ENCODE peak calls at places on chromosomes 13 and 19, in seven cellular contexts. One of them, this sample, is unnamed.

GRCh38 chr19:35090795-35091214 is 24.8 kb upstream of the FXYD3 start:
- DNase-seq in K562: no peak
- DNase-seq in prostate gland: no peak
- DNase-seq in A549: no peak
- DNase-seq in foreskin fibroblast: no peak
- DNase-seq in choroid plexus epithelial cell: no peak
- DNase-seq in lung: no peak
- DNase-seq in this sample: no peak

GRCh38 chr13:23159205-23159586 is 21.6 kb upstream of the SGCG start:
- DNase-seq in foreskin fibroblast: peak
- DNase-seq in K562: peak
- DNase-seq in lung: no peak
- DNase-seq in prostate gland: no peak
- DNase-seq in choroid plexus epithelial cell: peak
- DNase-seq in A549: peak
- DNase-seq in this sample: peak

GRCh38 chr19:54430306-54431254 is 15.3 kb downstream of the TTYH1 start:
- DNase-seq in K562: peak
- DNase-seq in A549: no peak
- DNase-seq in choroid plexus epithelial cell: peak
- DNase-seq in foreskin fibroblast: peak
- DNase-seq in lung: no peak
- DNase-seq in prostate gland: peak
- DNase-seq in this sample: no peak

GRCh38 chr13:91817250-91817649 is 418.8 kb downstream of the GPC5 start:
- DNase-seq in K562: peak
- DNase-seq in A549: no peak
- DNase-seq in foreskin fibroblast: peak
- DNase-seq in lung: no peak
- DNase-seq in choroid plexus epithelial cell: peak
- DNase-seq in prostate gland: no peak
- DNase-seq in this sample: no peak

GRCh38 chr19:29645911-29646310 is 19.4 kb upstream of the PLEKHF1 start:
- DNase-seq in prostate gland: peak
- DNase-seq in A549: no peak
- DNase-seq in choroid plexus epithelial cell: peak
- DNase-seq in lung: no peak
- DNase-seq in K562: peak
- DNase-seq in foreskin fibroblast: peak
- DNase-seq in this sample: peak

GRCh38 chr13:79679334-79679733 is 198.4 kb downstream of the NDFIP2 start:
- DNase-seq in K562: peak
- DNase-seq in foreskin fibroblast: peak
- DNase-seq in choroid plexus epithelial cell: peak
- DNase-seq in lung: peak
- DNase-seq in prostate gland: peak
- DNase-seq in A549: peak
- DNase-seq in this sample: peak

GRCh38 chr13:50990540-50991506 is 81.2 kb downstream of the RNASEH2B start:
- DNase-seq in A549: no peak
- DNase-seq in K562: peak
- DNase-seq in lung: no peak
- DNase-seq in foreskin fibroblast: peak
- DNase-seq in prostate gland: no peak
- DNase-seq in choroid plexus epithelial cell: peak
- DNase-seq in this sample: no peak

GRCh38 chr19:49861541-49862410 is 5.6 kb downstream of the PNKP start:
- DNase-seq in choroid plexus epithelial cell: no peak
- DNase-seq in lung: no peak
- DNase-seq in foreskin fibroblast: no peak
- DNase-seq in K562: no peak
- DNase-seq in prostate gland: peak
- DNase-seq in A549: no peak
- DNase-seq in this sample: peak

GRCh38 chr19:43470288-43470687 is 4.9 kb upstream of the LYPD3 start:
- DNase-seq in A549: no peak
- DNase-seq in foreskin fibroblast: peak
- DNase-seq in lung: no peak
- DNase-seq in K562: no peak
- DNase-seq in choroid plexus epithelial cell: peak
- DNase-seq in prostate gland: no peak
- DNase-seq in this sample: no peak

GRCh38 chr13:35471466-35472307 is 4.8 kb downstream of the MAB21L1 start:
- DNase-seq in K562: no peak
- DNase-seq in choroid plexus epithelial cell: peak
- DNase-seq in foreskin fibroblast: peak
- DNase-seq in A549: no peak
- DNase-seq in lung: no peak
- DNase-seq in prostate gland: no peak
- DNase-seq in this sample: no peak

GRCh38 chr19:15836345-15836594 is 20.8 kb upstream of the OR10H1 start:
- DNase-seq in K562: no peak
- DNase-seq in lung: no peak
- DNase-seq in foreskin fibroblast: no peak
- DNase-seq in prostate gland: peak
- DNase-seq in A549: no peak
- DNase-seq in choroid plexus epithelial cell: peak
- DNase-seq in this sample: no peak

GRCh38 chr13:31638577-31638976 is 100.7 kb upstream of the RXFP2 start:
- DNase-seq in K562: no peak
- DNase-seq in choroid plexus epithelial cell: peak
- DNase-seq in A549: no peak
- DNase-seq in lung: no peak
- DNase-seq in foreskin fibroblast: peak
- DNase-seq in prostate gland: no peak
- DNase-seq in this sample: no peak

GRCh38 chr13:41827507-41828213 is 133.2 kb downstream of the VWA8 start:
- DNase-seq in foreskin fibroblast: peak
- DNase-seq in K562: no peak
- DNase-seq in choroid plexus epithelial cell: peak
- DNase-seq in lung: no peak
- DNase-seq in prostate gland: no peak
- DNase-seq in A549: peak
- DNase-seq in this sample: no peak

GRCh38 chr19:37506387-37507166 is at the start of gene ZNF793:
- DNase-seq in foreskin fibroblast: peak
- DNase-seq in A549: no peak
- DNase-seq in lung: peak
- DNase-seq in choroid plexus epithelial cell: peak
- DNase-seq in K562: no peak
- DNase-seq in prostate gland: peak
- DNase-seq in this sample: peak

GRCh38 chr19:926595-927043 is 784 bp downstream of the ARID3A start:
- DNase-seq in prostate gland: no peak
- DNase-seq in K562: peak
- DNase-seq in choroid plexus epithelial cell: peak
- DNase-seq in A549: no peak
- DNase-seq in lung: no peak
- DNase-seq in foreskin fibroblast: peak
- DNase-seq in this sample: peak

GRCh38 chr19:4697304-4697703 is 26.3 kb downstream of the DPP9 start:
- DNase-seq in K562: no peak
- DNase-seq in lung: no peak
- DNase-seq in foreskin fibroblast: no peak
- DNase-seq in A549: no peak
- DNase-seq in choroid plexus epithelial cell: no peak
- DNase-seq in prostate gland: no peak
- DNase-seq in this sample: no peak

GRCh38 chr19:38879400-38879751 is 1.3 kb upstream of the RINL start:
- DNase-seq in A549: no peak
- DNase-seq in lung: no peak
- DNase-seq in foreskin fibroblast: no peak
- DNase-seq in prostate gland: no peak
- DNase-seq in K562: no peak
- DNase-seq in choroid plexus epithelial cell: no peak
- DNase-seq in this sample: no peak

GRCh38 chr13:59877933-59878332 is 285.8 kb downstream of the DIAPH3 start:
- DNase-seq in K562: no peak
- DNase-seq in prostate gland: no peak
- DNase-seq in A549: no peak
- DNase-seq in choroid plexus epithelial cell: peak
- DNase-seq in foreskin fibroblast: peak
- DNase-seq in lung: no peak
- DNase-seq in this sample: no peak

GRCh38 chr13:21074601-21075302 is 13.4 kb upstream of the LATS2 start:
- DNase-seq in lung: no peak
- DNase-seq in K562: no peak
- DNase-seq in prostate gland: no peak
- DNase-seq in A549: no peak
- DNase-seq in choroid plexus epithelial cell: no peak
- DNase-seq in foreskin fibroblast: peak
- DNase-seq in this sample: no peak

GRCh38 chr19:6359517-6359916 is 1.8 kb upstream of the CLPP start:
- DNase-seq in K562: no peak
- DNase-seq in A549: no peak
- DNase-seq in choroid plexus epithelial cell: no peak
- DNase-seq in prostate gland: no peak
- DNase-seq in foreskin fibroblast: no peak
- DNase-seq in lung: no peak
- DNase-seq in this sample: no peak

DNA sequence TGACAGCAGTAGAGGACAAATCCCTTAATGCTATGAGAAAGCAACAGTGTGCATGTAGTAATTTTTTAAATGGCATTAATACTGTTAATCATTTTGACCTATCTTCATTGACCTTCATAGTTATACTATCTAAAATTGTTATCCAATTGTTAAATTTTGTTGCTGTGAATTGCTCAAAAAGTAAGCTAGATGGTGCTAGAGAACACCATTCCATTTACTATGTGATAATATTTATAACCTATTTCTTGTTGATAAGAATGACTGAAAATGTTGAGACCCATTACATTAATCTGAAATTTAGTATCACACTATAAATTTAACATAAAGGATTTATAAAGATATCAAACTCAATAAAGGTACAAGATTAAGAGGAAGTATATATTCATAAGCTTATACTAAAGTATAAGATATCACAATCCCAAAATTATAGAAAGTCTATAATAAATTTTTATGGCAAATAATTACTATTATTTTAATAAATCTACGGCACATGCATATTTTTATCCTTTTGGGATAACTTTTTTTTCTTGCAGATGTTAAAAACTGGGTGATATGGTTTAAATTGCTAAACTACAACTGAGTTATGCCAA is 1573.3 kb downstream of the PCDH9 start:
- DNase-seq in lung: no peak
- DNase-seq in choroid plexus epithelial cell: peak
- DNase-seq in foreskin fibroblast: peak
- DNase-seq in prostate gland: no peak
- DNase-seq in K562: no peak
- DNase-seq in A549: peak
- DNase-seq in this sample: no peak
- TF ChIP-seq CTCF in lung: no peak
- TF ChIP-seq CTCF in choroid plexus epithelial cell: peak
- TF ChIP-seq CTCF in foreskin fibroblast: peak
- TF ChIP-seq CTCF in prostate gland: no peak
- TF ChIP-seq CTCF in K562: no peak
- TF ChIP-seq CTCF in A549: peak
- TF ChIP-seq CTCF in this sample: peak

GRCh38 chr19:12757544-12758274 is 6.1 kb downstream of the BEST2 start:
- DNase-seq in prostate gland: peak
- DNase-seq in A549: peak
- DNase-seq in lung: peak
- DNase-seq in foreskin fibroblast: peak
- DNase-seq in K562: peak
- DNase-seq in choroid plexus epithelial cell: peak
- DNase-seq in this sample: peak
- H3K4me3 ChIP-seq in prostate gland: peak
- H3K4me3 ChIP-seq in A549: peak
- H3K4me3 ChIP-seq in lung: peak
- H3K4me3 ChIP-seq in foreskin fibroblast: peak
- H3K4me3 ChIP-seq in K562: peak
- H3K4me3 ChIP-seq in choroid plexus epithelial cell: peak
- H3K4me3 ChIP-seq in this sample: no peak

DNA sequence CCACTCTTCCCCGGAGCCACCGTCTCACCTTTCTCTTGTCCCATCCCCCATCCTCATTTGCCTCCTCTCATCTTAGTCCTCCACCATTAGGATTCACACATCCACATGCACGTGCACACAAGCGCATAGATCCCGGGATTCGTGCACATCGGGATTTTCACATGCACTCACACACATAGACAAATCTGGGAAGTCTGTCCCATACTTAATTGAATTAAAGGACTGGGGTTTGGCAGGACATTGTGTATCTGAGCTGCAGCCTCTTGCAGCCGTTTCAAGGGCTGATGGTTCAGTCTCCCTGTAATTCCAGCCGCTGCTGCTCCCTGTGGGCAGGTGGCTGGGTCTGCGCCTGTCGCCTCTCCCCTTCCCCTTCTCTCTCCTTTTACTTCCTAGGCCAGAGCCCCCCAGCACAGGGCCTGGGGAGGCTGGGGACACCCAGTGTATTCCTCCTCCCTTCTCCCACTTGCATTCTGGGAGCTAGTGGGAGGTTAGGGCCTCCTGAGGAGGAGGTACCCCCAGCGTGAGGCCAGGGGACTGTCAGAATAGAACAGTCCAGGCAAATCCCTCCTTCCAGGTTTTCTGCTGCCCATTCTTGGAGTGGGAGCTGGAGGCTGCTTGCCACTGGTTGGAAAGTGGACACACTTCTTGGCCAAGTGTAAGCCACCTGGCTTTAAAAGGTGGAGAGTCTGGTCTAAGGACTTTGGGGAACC is 43.6 kb downstream of the LYL1 start:
- DNase-seq in prostate gland: no peak
- DNase-seq in lung: no peak
- DNase-seq in A549: no peak
- DNase-seq in choroid plexus epithelial cell: no peak
- DNase-seq in K562: no peak
- DNase-seq in foreskin fibroblast: no peak
- DNase-seq in this sample: no peak
- TF ChIP-seq CTCF in prostate gland: no peak
- TF ChIP-seq CTCF in lung: no peak
- TF ChIP-seq CTCF in A549: no peak
- TF ChIP-seq CTCF in choroid plexus epithelial cell: peak
- TF ChIP-seq CTCF in K562: no peak
- TF ChIP-seq CTCF in foreskin fibroblast: no peak
- TF ChIP-seq CTCF in this sample: no peak

DNA sequence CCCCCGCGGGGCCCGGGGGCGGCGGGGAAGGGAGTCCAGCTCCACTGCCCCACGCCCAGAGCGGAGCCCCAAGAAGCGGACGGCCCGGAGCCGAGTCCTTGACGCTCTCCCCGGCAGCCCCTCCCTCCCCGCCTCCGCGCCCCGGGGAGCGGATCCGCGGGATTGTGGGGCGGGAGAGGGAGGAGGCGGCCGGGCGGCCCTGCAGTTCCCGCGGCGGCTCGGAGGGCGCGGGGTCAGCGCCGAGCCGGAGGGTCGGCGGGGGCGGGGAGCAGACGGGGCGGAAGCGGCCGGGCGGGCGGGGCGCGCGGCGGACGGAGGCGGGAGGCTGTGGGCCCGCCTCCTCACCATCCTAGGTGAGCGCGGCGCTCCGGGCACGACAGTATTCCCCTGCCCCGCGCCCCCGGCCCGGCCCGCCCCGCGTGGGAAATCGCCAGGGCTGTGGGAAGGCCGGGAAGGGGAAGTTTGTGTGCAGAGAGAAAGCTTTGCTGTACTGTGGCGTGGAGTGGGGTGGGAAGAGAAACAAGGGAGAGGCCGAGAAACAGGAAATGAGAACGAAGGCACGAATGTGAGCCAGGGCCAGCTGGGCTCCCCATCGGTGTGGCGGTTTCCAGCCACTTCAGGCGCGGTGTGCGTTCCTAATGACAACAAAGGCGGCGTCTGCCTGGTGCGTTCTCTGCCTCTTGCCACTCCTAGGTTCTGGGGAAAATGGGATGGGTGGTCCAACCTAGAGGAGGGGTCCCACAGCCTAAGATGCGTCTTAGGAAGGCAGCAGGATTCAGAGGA is 1.3 kb upstream of the KLF12 start:
- DNase-seq in prostate gland: peak
- DNase-seq in A549: peak
- DNase-seq in lung: peak
- DNase-seq in foreskin fibroblast: peak
- DNase-seq in choroid plexus epithelial cell: peak
- DNase-seq in K562: peak
- DNase-seq in this sample: peak
- H3K4me3 ChIP-seq in prostate gland: peak
- H3K4me3 ChIP-seq in A549: peak
- H3K4me3 ChIP-seq in lung: peak
- H3K4me3 ChIP-seq in foreskin fibroblast: peak
- H3K4me3 ChIP-seq in choroid plexus epithelial cell: peak
- H3K4me3 ChIP-seq in K562: peak
- H3K4me3 ChIP-seq in this sample: peak